ENCODE peak calls at places on chromosomes 4 and X, in four cellular contexts. T is A549; C is CD4-positive, CD25-positive, alpha-beta regulatory T cell; L is activated T-cell treated with anti-CD3 and anti-CD28 coated beads, Interleukin-2, amount 50 U/mL, for 4 hours. V is an unnamed sample.

GRCh38 chr4:3760346-3760745 is 5.8 kb upstream of the ADRA2C start:
- ATAC-seq in L (no peak), T (no peak), C (no peak), V (no peak)

GRCh38 chr4:86452323-86452995 is 92.6 kb upstream of the MAPK10 start:
- ATAC-seq in L (no peak), C (no peak), T (no peak), V (no peak)

GRCh38 chr4:77669911-77670590 is 64.4 kb downstream of the CXCL13 start:
- ATAC-seq in L (no peak), T (no peak), C (no peak), V (no peak)

GRCh38 chr4:2126309-2127043 is 67.3 kb downstream of the NAT8L start:
- ATAC-seq in C (no peak), T (no peak), L (no peak), V (no peak)

GRCh38 chr4:1357356-1358248 is 10.6 kb downstream of the UVSSA start:
- ATAC-seq in T (no peak), L (no peak), C (no peak), V (no peak)

GRCh38 chr4:8547108-8547911 is 32.9 kb upstream of the GPR78 start:
- ATAC-seq in L (no peak), C (no peak), T (no peak), V (peak; percentile 61)

GRCh38 chr4:95197353-95197752 is 351.4 kb downstream of the UNC5C start:
- ATAC-seq in T (no peak), C (no peak), L (no peak), V (no peak)

GRCh38 chrX:54922547-54922946 is 1.9 kb downstream of the TRO start:
- ATAC-seq in L (no peak), T (no peak), C (no peak), V (no peak)

GRCh38 chr4:87843936-87844335 is 11.2 kb downstream of the MEPE start:
- ATAC-seq in L (no peak), T (peak; percentile 47), C (peak; percentile 12), V (peak; percentile 88)

GRCh38 chr4:102560115-102560514 is 59.0 kb downstream of the NFKB1 start:
- ATAC-seq in L (peak; percentile 57), C (no peak), T (no peak), V (no peak)

GRCh38 chrX:29903365-29903764 is 312.0 kb upstream of the MAGEB2 start:
- ATAC-seq in T (no peak), C (no peak), L (no peak), V (no peak)

GRCh38 chr4:145583656-145584055 is 35.5 kb upstream of the MMAA start:
- ATAC-seq in T (no peak), L (no peak), C (no peak), V (no peak)

GRCh38 chr4:71518283-71518989 is 179.6 kb downstream of the SLC4A4 start:
- ATAC-seq in L (no peak), T (no peak), C (no peak), V (peak; percentile 10)

GRCh38 chr4:140252144-140252741 is 98.3 kb upstream of the MAML3 start:
- ATAC-seq in T (peak; percentile 46), C (peak; percentile 8), L (no peak), V (peak; percentile 22)

GRCh38 chr4:128958194-128958593 is 135.1 kb downstream of the SCLT1 start:
- ATAC-seq in C (peak; percentile 16), L (no peak), T (no peak), V (no peak)

GRCh38 chrX:105609530-105609929 is 212.8 kb upstream of the NRK start:
- ATAC-seq in L (no peak), T (no peak), C (no peak), V (no peak)

GRCh38 chrX:105543271-105543670 is 279.1 kb upstream of the NRK start:
- ATAC-seq in C (no peak), L (no peak), T (no peak), V (no peak)

GRCh38 chr4:186820371-186820990 is 96.8 kb upstream of the FAT1 start:
- ATAC-seq in L (no peak), T (no peak), C (no peak), V (peak; percentile 44)

GRCh38 chr4:145536044-145536443 is 54.4 kb downstream of the SMAD1 start:
- ATAC-seq in L (no peak), C (no peak), T (no peak), V (no peak)

GRCh38 chr4:773214-773613 is 52.7 kb downstream of the CPLX1 start:
- ATAC-seq in T (no peak), L (no peak), C (no peak), V (no peak)

GRCh38 chr4:7366180-7366957 is 68.4 kb downstream of the PSAPL1 start:
- ATAC-seq in C (no peak), T (no peak), L (no peak), V (no peak)

GRCh38 chrX:129565046-129565649 is 25.1 kb downstream of the OCRL start:
- ATAC-seq in T (no peak), C (no peak), L (no peak), V (no peak)

GRCh38 chr4:17436750-17437090 is 75.2 kb downstream of the QDPR start:
- ATAC-seq in C (no peak), L (no peak), T (no peak), V (no peak)

GRCh38 chr4:112153222-112153791 is 8.1 kb downstream of the FAM241A start:
- ATAC-seq in T (no peak), L (peak; percentile 81), C (no peak), V (no peak)

GRCh38 chr4:143251781-143252180 is 67.1 kb downstream of the USP38 start:
- ATAC-seq in T (no peak), C (no peak), L (no peak), V (peak; percentile 81)

GRCh38 chr4:129545599-129546278 is 449.8 kb downstream of the C4orf33 start:
- ATAC-seq in C (no peak), T (peak; percentile 19), L (no peak), V (peak; percentile 57)

GRCh38 chr4:186623546-186623945 is 68.2 kb upstream of the MTNR1A start:
- ATAC-seq in T (no peak), L (no peak), C (no peak), V (no peak)

GRCh38 chr4:27084685-27085356 is 224.2 kb downstream of the STIM2 start:
- ATAC-seq in L (peak; percentile 23), T (no peak), C (no peak), V (no peak)

GRCh38 chr4:145044341-145044740 is 53.7 kb downstream of the ANAPC10 start:
- ATAC-seq in C (no peak), T (no peak), L (no peak), V (no peak)

GRCh38 chr4:105569851-105570207 is 17.4 kb downstream of the ARHGEF38 start:
- ATAC-seq in T (no peak), C (no peak), L (no peak), V (no peak)

GRCh38 chr4:152957437-152958185 is 21.5 kb downstream of the FHDC1 start:
- ATAC-seq in L (no peak), T (peak; percentile 78), C (no peak), V (peak; percentile 33)

GRCh38 chr4:3073158-3074077 is 920 bp downstream of the HTT-AS start:
- ATAC-seq in T (peak; percentile 63), C (no peak), L (peak; percentile 57), V (no peak)

GRCh38 chrX:72430405-72430968 is 124.8 kb upstream of the CITED1 start:
- ATAC-seq in C (no peak), L (no peak), T (no peak), V (no peak)

GRCh38 chr4:116016201-116016600 is 902.8 kb upstream of the NDST4 start:
- ATAC-seq in C (no peak), L (no peak), T (no peak), V (peak; percentile 80)

GRCh38 chr4:142547974-142548373 is 298.1 kb downstream of the INPP4B start:
- ATAC-seq in C (no peak), L (no peak), T (no peak), V (peak; percentile 76)

GRCh38 chr4:7410470-7410869 is 24.3 kb downstream of the PSAPL1 start:
- ATAC-seq in L (no peak), C (no peak), T (no peak), V (no peak)

GRCh38 chrX:44303119-44303518 is 40.4 kb downstream of the EFHC2 start:
- ATAC-seq in T (no peak), L (no peak), C (no peak), V (no peak)

V was measured in esophagus mucosa.